ENCODE peak calls at places on chromosomes 6 and 20, in five cellular contexts. One of them, this sample, is unnamed.

GRCh38 chr6:10425177-10425972 is 10.5 kb upstream of the TFAP2A start:
- DNase-seq in GM12878: no peak
- DNase-seq in HepG2: no peak
- DNase-seq in SK-N-SH: no peak
- DNase-seq in K562: no peak
- DNase-seq in this sample: no peak

GRCh38 chr6:23306251-23306950 is 737.0 kb downstream of the HDGFL1 start:
- DNase-seq in GM12878: no peak
- DNase-seq in HepG2: no peak
- DNase-seq in SK-N-SH: no peak
- DNase-seq in K562: no peak
- DNase-seq in this sample: no peak

GRCh38 chr6:145814035-145814500 is 527 bp downstream of the FBXO30 start:
- DNase-seq in GM12878: peak
- DNase-seq in HepG2: peak
- DNase-seq in SK-N-SH: peak
- DNase-seq in K562: no peak
- DNase-seq in this sample: no peak

GRCh38 chr6:147381734-147382133 is 126.8 kb upstream of the SAMD5 start:
- DNase-seq in GM12878: no peak
- DNase-seq in HepG2: no peak
- DNase-seq in SK-N-SH: no peak
- DNase-seq in K562: no peak
- DNase-seq in this sample: no peak

GRCh38 chr6:169362501-169363121 is 109.0 kb upstream of the THBS2 start:
- DNase-seq in GM12878: no peak
- DNase-seq in HepG2: no peak
- DNase-seq in SK-N-SH: no peak
- DNase-seq in K562: no peak
- DNase-seq in this sample: no peak

GRCh38 chr6:692858-693736 is at the start of gene EXOC2:
- DNase-seq in GM12878: peak
- DNase-seq in HepG2: peak
- DNase-seq in SK-N-SH: peak
- DNase-seq in K562: peak
- DNase-seq in this sample: peak

GRCh38 chr6:162710936-162711335 is 16.6 kb downstream of the PRKN start:
- DNase-seq in GM12878: no peak
- DNase-seq in HepG2: no peak
- DNase-seq in SK-N-SH: no peak
- DNase-seq in K562: no peak
- DNase-seq in this sample: no peak

GRCh38 chr6:148440877-148441453 is 98.3 kb downstream of the SASH1 start:
- DNase-seq in GM12878: no peak
- DNase-seq in HepG2: peak
- DNase-seq in SK-N-SH: no peak
- DNase-seq in K562: no peak
- DNase-seq in this sample: peak

GRCh38 chr20:25397827-25398226 is 7.2 kb upstream of the ABHD12 start:
- DNase-seq in GM12878: no peak
- DNase-seq in HepG2: no peak
- DNase-seq in SK-N-SH: no peak
- DNase-seq in K562: no peak
- DNase-seq in this sample: no peak

GRCh38 chr6:7697432-7697819 is 28.5 kb upstream of the BMP6 start:
- DNase-seq in GM12878: no peak
- DNase-seq in HepG2: no peak
- DNase-seq in SK-N-SH: no peak
- DNase-seq in K562: no peak
- DNase-seq in this sample: no peak

GRCh38 chr6:11263185-11263817 is 30.8 kb upstream of the NEDD9 start:
- DNase-seq in GM12878: no peak
- DNase-seq in HepG2: peak
- DNase-seq in SK-N-SH: no peak
- DNase-seq in K562: no peak
- DNase-seq in this sample: no peak

GRCh38 chr6:15754035-15754705 is 91.3 kb upstream of the DTNBP1 start:
- DNase-seq in GM12878: no peak
- DNase-seq in HepG2: no peak
- DNase-seq in SK-N-SH: peak
- DNase-seq in K562: peak
- DNase-seq in this sample: no peak

GRCh38 chr6:156146891-156147290 is 630.3 kb upstream of the ARID1B start:
- DNase-seq in GM12878: no peak
- DNase-seq in HepG2: no peak
- DNase-seq in SK-N-SH: no peak
- DNase-seq in K562: no peak
- DNase-seq in this sample: no peak

GRCh38 chr6:39137235-39137634 is 22.2 kb upstream of the SAYSD1 start:
- DNase-seq in GM12878: no peak
- DNase-seq in HepG2: peak
- DNase-seq in SK-N-SH: no peak
- DNase-seq in K562: peak
- DNase-seq in this sample: no peak

GRCh38 chr20:15848126-15848525 is 725.1 kb downstream of the KIF16B start:
- DNase-seq in GM12878: no peak
- DNase-seq in HepG2: no peak
- DNase-seq in SK-N-SH: no peak
- DNase-seq in K562: no peak
- DNase-seq in this sample: no peak

GRCh38 chr6:47669684-47670515 is 28.5 kb upstream of the ADGRF4 start:
- DNase-seq in GM12878: no peak
- DNase-seq in HepG2: no peak
- DNase-seq in SK-N-SH: no peak
- DNase-seq in K562: no peak
- DNase-seq in this sample: no peak

GRCh38 chr6:144936764-144937163 is 651.6 kb downstream of the UTRN start:
- DNase-seq in GM12878: no peak
- DNase-seq in HepG2: no peak
- DNase-seq in SK-N-SH: no peak
- DNase-seq in K562: no peak
- DNase-seq in this sample: no peak

GRCh38 chr20:36097331-36097730 is 57.2 kb upstream of the EPB41L1 start:
- DNase-seq in GM12878: no peak
- DNase-seq in HepG2: no peak
- DNase-seq in SK-N-SH: no peak
- DNase-seq in K562: no peak
- DNase-seq in this sample: no peak

GRCh38 chr6:125189494-125189893 is 35.9 kb downstream of the TPD52L1 start:
- DNase-seq in GM12878: no peak
- DNase-seq in HepG2: no peak
- DNase-seq in SK-N-SH: no peak
- DNase-seq in K562: no peak
- DNase-seq in this sample: no peak

GRCh38 chr20:62723351-62723750 is 14.7 kb downstream of the NTSR1 start:
- DNase-seq in GM12878: no peak
- DNase-seq in HepG2: no peak
- DNase-seq in SK-N-SH: no peak
- DNase-seq in K562: no peak
- DNase-seq in this sample: no peak

GRCh38 chr6:127415096-127415495 is 44.1 kb downstream of the KIAA0408 start:
- DNase-seq in GM12878: no peak
- DNase-seq in HepG2: no peak
- DNase-seq in SK-N-SH: no peak
- DNase-seq in K562: no peak
- DNase-seq in this sample: no peak

GRCh38 chr20:4944518-4944917 is 56.8 kb downstream of the SLC23A2 start:
- DNase-seq in GM12878: no peak
- DNase-seq in HepG2: no peak
- DNase-seq in SK-N-SH: no peak
- DNase-seq in K562: no peak
- DNase-seq in this sample: no peak

GRCh38 chr6:84582997-84583396 is 181.4 kb downstream of the TBX18 start:
- DNase-seq in GM12878: no peak
- DNase-seq in HepG2: no peak
- DNase-seq in SK-N-SH: no peak
- DNase-seq in K562: no peak
- DNase-seq in this sample: no peak

GRCh38 chr6:155050311-155050710 is 55.2 kb downstream of the TIAM2 start:
- DNase-seq in GM12878: peak
- DNase-seq in HepG2: no peak
- DNase-seq in SK-N-SH: no peak
- DNase-seq in K562: no peak
- DNase-seq in this sample: no peak

GRCh38 chr6:137323860-137324259 is 104.7 kb upstream of the IFNGR1 start:
- DNase-seq in GM12878: no peak
- DNase-seq in HepG2: no peak
- DNase-seq in SK-N-SH: no peak
- DNase-seq in K562: no peak
- DNase-seq in this sample: no peak

GRCh38 chr20:32205502-32206382 is 1.8 kb downstream of the PLAGL2 start:
- DNase-seq in GM12878: no peak
- DNase-seq in HepG2: no peak
- DNase-seq in SK-N-SH: peak
- DNase-seq in K562: no peak
- DNase-seq in this sample: no peak

GRCh38 chr20:32294071-32294470 is 16.6 kb downstream of the KIF3B start:
- DNase-seq in GM12878: no peak
- DNase-seq in HepG2: no peak
- DNase-seq in SK-N-SH: no peak
- DNase-seq in K562: no peak
- DNase-seq in this sample: no peak

GRCh38 chr6:135358907-135359459 is 138.6 kb downstream of the AHI1 start:
- DNase-seq in GM12878: no peak
- DNase-seq in HepG2: no peak
- DNase-seq in SK-N-SH: no peak
- DNase-seq in K562: no peak
- DNase-seq in this sample: no peak

GRCh38 chr20:56697476-56697875 is 68.4 kb downstream of the TFAP2C start:
- DNase-seq in GM12878: no peak
- DNase-seq in HepG2: no peak
- DNase-seq in SK-N-SH: no peak
- DNase-seq in K562: no peak
- DNase-seq in this sample: no peak
- TF ChIP-seq ZBTB33 in GM12878: no peak
- TF ChIP-seq ZBTB33 in HepG2: no peak
- TF ChIP-seq ZBTB33 in SK-N-SH: no peak
- TF ChIP-seq ZBTB33 in K562: no peak
- TF ChIP-seq ZBTB33 in this sample: no peak

DNA sequence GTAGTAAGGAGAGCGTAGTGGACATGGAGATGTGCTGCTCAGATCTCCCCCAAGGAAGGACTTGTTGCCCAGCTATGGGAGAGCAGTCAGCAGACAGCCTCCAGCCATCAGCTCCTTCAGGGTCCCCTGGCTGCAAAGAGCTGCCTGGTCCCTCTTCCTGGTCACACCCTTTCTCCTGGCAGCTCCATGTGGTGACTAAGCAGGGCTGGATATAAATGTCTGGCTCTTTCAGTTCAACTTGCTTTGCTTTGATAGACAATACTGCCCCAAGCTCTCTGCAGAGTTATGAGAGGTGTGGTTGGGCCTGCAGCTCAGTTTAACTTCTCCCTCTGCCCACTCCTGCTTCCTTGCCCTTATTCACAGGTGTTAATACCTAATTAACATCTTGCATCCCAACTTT is 64.1 kb upstream of the DDR1 start:
- DNase-seq in GM12878: no peak
- DNase-seq in HepG2: peak
- DNase-seq in SK-N-SH: no peak
- DNase-seq in K562: no peak
- DNase-seq in this sample: peak
- TF ChIP-seq ZBTB33 in GM12878: no peak
- TF ChIP-seq ZBTB33 in HepG2: no peak
- TF ChIP-seq ZBTB33 in SK-N-SH: no peak
- TF ChIP-seq ZBTB33 in K562: no peak
- TF ChIP-seq ZBTB33 in this sample: peak

GRCh38 chr6:21586760-21587181 is 6.8 kb upstream of the SOX4 start:
- DNase-seq in GM12878: no peak
- DNase-seq in HepG2: no peak
- DNase-seq in SK-N-SH: no peak
- DNase-seq in K562: no peak
- DNase-seq in this sample: no peak

GRCh38 chr6:21588812-21589811 is 4.4 kb upstream of the SOX4 start:
- DNase-seq in GM12878: no peak
- DNase-seq in HepG2: peak
- DNase-seq in SK-N-SH: peak
- DNase-seq in K562: peak
- DNase-seq in this sample: peak

GRCh38 chr6:21587925-21588811 is 5.4 kb upstream of the SOX4 start:
- DNase-seq in GM12878: no peak
- DNase-seq in HepG2: peak
- DNase-seq in SK-N-SH: peak
- DNase-seq in K562: no peak
- DNase-seq in this sample: peak

GRCh38 chr6:21586300-21586699 is 7.3 kb upstream of the SOX4 start:
- DNase-seq in GM12878: no peak
- DNase-seq in HepG2: no peak
- DNase-seq in SK-N-SH: no peak
- DNase-seq in K562: no peak
- DNase-seq in this sample: no peak

DNA sequence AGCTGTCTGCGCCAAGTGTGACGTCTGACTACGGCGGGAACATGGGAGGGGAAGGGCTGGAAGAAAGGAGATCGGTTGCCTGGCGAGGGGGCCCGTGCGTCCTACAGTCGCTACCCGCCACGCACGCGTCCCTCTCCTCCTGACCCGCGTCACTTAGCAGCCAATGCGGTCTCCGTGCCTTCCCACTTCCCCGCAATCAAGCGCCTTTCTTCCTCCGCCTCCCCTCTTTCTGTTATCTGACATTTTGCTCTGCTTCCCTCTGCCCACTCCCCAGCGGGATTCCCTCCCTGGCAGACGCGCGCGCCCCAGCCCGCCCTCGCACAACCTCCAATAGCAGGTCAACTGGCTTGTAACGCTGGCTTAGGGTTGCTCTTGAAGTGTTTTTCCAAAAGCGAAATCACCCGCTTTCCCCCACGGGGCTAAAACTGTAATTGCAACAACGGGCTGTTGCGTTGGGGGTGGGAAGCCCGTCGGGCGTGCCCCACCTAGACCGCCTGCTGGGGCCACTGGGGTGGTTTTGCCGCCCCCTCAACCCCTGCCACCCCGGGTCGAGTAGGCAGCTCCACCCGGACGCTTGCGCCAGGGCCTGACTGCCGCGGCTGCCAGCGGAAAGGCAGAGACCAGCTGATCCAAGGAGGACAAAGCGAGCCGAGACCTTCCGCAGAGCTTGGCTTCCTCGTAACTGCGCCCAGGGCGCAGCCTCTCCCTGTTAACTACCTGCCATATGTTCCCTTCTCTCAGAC is 6.2 kb upstream of the SOX4 start:
- DNase-seq in GM12878: no peak
- DNase-seq in HepG2: peak
- DNase-seq in SK-N-SH: peak
- DNase-seq in K562: peak
- DNase-seq in this sample: peak
- TF ChIP-seq ZBTB33 in GM12878: no peak
- TF ChIP-seq ZBTB33 in HepG2: no peak
- TF ChIP-seq ZBTB33 in SK-N-SH: no peak
- TF ChIP-seq ZBTB33 in K562: no peak
- TF ChIP-seq ZBTB33 in this sample: no peak

DNA sequence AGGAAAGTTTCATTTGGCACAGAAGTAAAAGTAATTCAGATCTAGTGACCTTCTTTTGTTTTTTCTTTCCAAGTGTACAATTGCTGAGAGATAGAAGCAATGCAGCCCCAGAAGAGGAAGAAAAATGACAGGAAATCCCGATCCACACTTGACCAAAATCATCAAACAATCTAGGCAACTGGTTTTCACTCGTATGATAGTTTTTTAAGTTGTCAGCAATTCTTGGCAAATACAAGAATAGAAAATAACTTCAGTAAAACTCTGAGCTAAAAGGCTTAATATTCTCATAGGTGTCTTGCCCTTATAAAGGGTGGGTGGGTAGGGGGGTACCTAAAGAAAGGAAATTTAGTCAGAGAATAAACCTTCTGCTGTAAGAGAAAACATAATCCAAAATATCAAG is 36.0 kb downstream of the SESN1 start:
- DNase-seq in GM12878: no peak
- DNase-seq in HepG2: no peak
- DNase-seq in SK-N-SH: no peak
- DNase-seq in K562: no peak
- DNase-seq in this sample: no peak
- TF ChIP-seq ZBTB33 in GM12878: no peak
- TF ChIP-seq ZBTB33 in HepG2: no peak
- TF ChIP-seq ZBTB33 in SK-N-SH: no peak
- TF ChIP-seq ZBTB33 in K562: no peak
- TF ChIP-seq ZBTB33 in this sample: no peak